ENCODE peak calls at places on chromosome 6, in seven cellular contexts. U is naive thymus-derived CD4-positive, alpha-beta T cell; M is mucosa of descending colon; F is EH; X is stimulated activated CD4-positive, alpha-beta T cell treated with anti-CD3 and anti-CD28 coated beads, Interleukin-12 subunit alpha, Interleukin-12 subunit beta, amount 100 ng/mL, for 24 hours; E is AG08395; L is stomach. Z is an unnamed sample.

GRCh38 chr6:24646771-24647170 is 780 bp upstream of the KIAA0319 start:
- DNase-seq in U (no peak), M (no peak), F (peak), X (no peak), E (no peak), L (no peak), Z (peak)

GRCh38 chr6:43199912-43200311 is 17.9 kb downstream of the CUL9 start:
- DNase-seq in U (no peak), M (no peak), F (no peak), X (no peak), E (no peak), L (no peak), Z (no peak)

GRCh38 chr6:98295776-98296175 is 538.6 kb upstream of the POU3F2 start:
- DNase-seq in U (no peak), M (no peak), F (no peak), X (no peak), E (no peak), L (no peak), Z (no peak)

GRCh38 chr6:157533397-157533814 is 152.4 kb downstream of the ZDHHC14 start:
- DNase-seq in U (no peak), M (no peak), F (no peak), X (no peak), E (no peak), L (no peak), Z (no peak)

GRCh38 chr6:112620832-112621569 is 273.9 kb downstream of the RFPL4B start:
- DNase-seq in U (no peak), M (no peak), F (no peak), X (no peak), E (no peak), L (no peak), Z (peak)

GRCh38 chr6:13528777-13529343 is 41.5 kb upstream of the GFOD1 start:
- DNase-seq in U (no peak), M (no peak), F (no peak), X (no peak), E (no peak), L (no peak), Z (no peak)

GRCh38 chr6:7245668-7246393 is 67.2 kb downstream of the SSR1 start:
- DNase-seq in U (no peak), M (no peak), F (no peak), X (no peak), E (no peak), L (no peak), Z (no peak)

GRCh38 chr6:47633141-47633540 is 65.2 kb upstream of the ADGRF4 start:
- DNase-seq in U (no peak), M (no peak), F (peak), X (no peak), E (peak), L (no peak), Z (no peak)

GRCh38 chr6:8529250-8529649 is 93.9 kb upstream of the SLC35B3 start:
- DNase-seq in U (no peak), M (no peak), F (no peak), X (no peak), E (no peak), L (no peak), Z (no peak)

GRCh38 chr6:84362180-84362821 is 134.9 kb upstream of the CEP162 start:
- DNase-seq in U (no peak), M (no peak), F (no peak), X (no peak), E (no peak), L (no peak), Z (no peak)

Z was measured in iris pigment epithelial cell.